ENCODE peak calls at places on chromosomes 7 and 10, in ten cellular contexts. K is non-pigmented ciliary epithelial cell; E is lung; J is AG04450; V is EL; T is activated naive CD4-positive, alpha-beta T cell treated with anti-CD3 and anti-CD28 coated beads, Interleukin-2, amount 10 ng/mL, durations not matched to agents 7 days and 5 days; X is H9; S is germinal center; U is A549; G is lower lobe of right lung. Y is an unnamed sample.

GRCh38 chr10:18421726-18422293 is 229.6 kb downstream of the NSUN6 start:
- DNase-seq in U (no peak), T (no peak), X (no peak), V (no peak), K (no peak), E (no peak), S (no peak), G (no peak), J (peak; percentile 39), Y (no peak)

GRCh38 chr10:116097239-116097751 is 175.7 kb downstream of the GFRA1 start:
- DNase-seq in J (no peak), V (no peak), G (no peak), K (no peak), T (no peak), U (no peak), S (no peak), E (no peak), X (no peak), Y (no peak)

GRCh38 chr10:7260412-7260900 is 150.4 kb downstream of the SFMBT2 start:
- DNase-seq in E (peak; percentile 73), J (peak; percentile 70), S (peak; percentile 69), X (peak; percentile 47), K (peak; percentile 27), V (peak; percentile 12), T (no peak), U (peak; percentile 74), G (no peak), Y (no peak)

GRCh38 chr10:109187677-109188076 is 735.6 kb downstream of the XPNPEP1 start:
- DNase-seq in X (no peak), T (no peak), S (no peak), V (peak; percentile 45), G (no peak), K (peak; percentile 27), U (no peak), E (no peak), J (peak; percentile 81), Y (no peak)

GRCh38 chr10:70890917-70891431 is 2.6 kb upstream of the PCBD1 start:
- DNase-seq in K (no peak), T (no peak), S (no peak), E (no peak), V (no peak), J (no peak), U (no peak), X (peak; percentile 55), G (no peak), Y (no peak)

GRCh38 chr10:100238429-100238828 is 9.0 kb upstream of the CHUK start:
- DNase-seq in X (no peak), J (no peak), U (no peak), E (no peak), G (no peak), T (no peak), K (no peak), V (no peak), S (no peak), Y (no peak)

GRCh38 chr7:2722591-2722990 is 34.6 kb downstream of the AMZ1 start:
- DNase-seq in X (no peak), G (peak; percentile 19), U (no peak), V (no peak), T (no peak), E (no peak), J (no peak), S (no peak), K (no peak), Y (no peak)

GRCh38 chr10:121357323-121357835 is 240.9 kb downstream of the FGFR2 start:
- DNase-seq in J (no peak), U (no peak), V (no peak), E (no peak), T (no peak), G (no peak), X (no peak), S (no peak), K (no peak), Y (no peak)

GRCh38 chr7:136293272-136293671 is 316.1 kb upstream of the MTPN start:
- DNase-seq in X (no peak), S (no peak), E (no peak), G (no peak), K (no peak), J (no peak), U (no peak), V (no peak), T (no peak), Y (no peak)

GRCh38 chr10:3270597-3270996 is 98.0 kb upstream of the PITRM1 start:
- DNase-seq in T (no peak), V (no peak), U (no peak), X (no peak), G (no peak), K (no peak), E (no peak), J (no peak), S (no peak), Y (no peak)

GRCh38 chr7:55130554-55131198 is 111.9 kb downstream of the EGFR start:
- DNase-seq in G (no peak), K (peak; percentile 77), X (no peak), U (no peak), J (peak; percentile 89), E (no peak), S (no peak), V (peak; percentile 94), T (no peak), Y (no peak)

GRCh38 chr10:60827791-60828488 is 49.7 kb downstream of the CDK1 start:
- DNase-seq in E (no peak), V (peak; percentile 84), K (no peak), T (no peak), J (no peak), U (no peak), X (no peak), G (no peak), S (no peak), Y (no peak)

GRCh38 chr7:105906690-105907089 is 30.3 kb upstream of the ATXN7L1 start:
- DNase-seq in X (no peak), S (no peak), U (no peak), J (no peak), K (no peak), T (no peak), E (no peak), G (no peak), V (no peak), Y (no peak)

GRCh38 chr10:99870051-99870730 is 87.8 kb downstream of the ABCC2 start:
- DNase-seq in J (no peak), X (no peak), U (no peak), G (no peak), T (peak; percentile 44), V (no peak), S (no peak), E (no peak), K (no peak), Y (no peak)

GRCh38 chr7:43869898-43870240 is 552 bp upstream of the MRPS24 start:
- DNase-seq in J (peak; percentile 86), X (no peak), S (no peak), U (peak; percentile 28), V (peak; percentile 98), T (no peak), G (no peak), K (peak; percentile 81), E (no peak), Y (no peak)

GRCh38 chr7:5284304-5285281 is 1.9 kb downstream of the SLC29A4 start:
- DNase-seq in G (peak; percentile 69), S (peak; percentile 41), X (peak; percentile 87), V (peak; percentile 36), T (no peak), U (peak; percentile 83), K (no peak), J (no peak), E (peak; percentile 33), Y (peak; percentile 53)

GRCh38 chr7:94883676-94884075 is 23.7 kb upstream of the PPP1R9A start:
- DNase-seq in E (no peak), T (no peak), V (no peak), G (no peak), S (no peak), K (no peak), X (no peak), J (no peak), U (no peak), Y (no peak)

GRCh38 chr7:80833289-80834104 is 85.4 kb downstream of the SEMA3C start:
- DNase-seq in J (no peak), G (no peak), U (no peak), V (peak; percentile 64), E (no peak), X (no peak), K (peak; percentile 56), S (no peak), T (no peak), Y (no peak)

GRCh38 chr7:113289140-113289740 is 170.9 kb upstream of the SMIM30 start:
- DNase-seq in U (no peak), V (peak; percentile 51), S (no peak), X (no peak), K (peak; percentile 10), E (no peak), T (no peak), G (no peak), J (no peak), Y (no peak)

GRCh38 chr7:140262242-140262903 is 85.6 kb upstream of the KDM7A start:
- DNase-seq in E (no peak), J (no peak), K (no peak), G (no peak), V (no peak), S (no peak), U (no peak), X (no peak), T (no peak), Y (no peak)